ENCODE peak calls at places on chromosomes 6 and 20, in six cellular contexts. One of them, this sample, is unnamed.

GRCh38 chr6:42163941-42164340 is 9.2 kb upstream of the GUCA1A start:
- DNase-seq in GM12865: no peak
- DNase-seq in dorsolateral prefrontal cortex: no peak
- DNase-seq in effector memory CD4-positive, alpha-beta T cell: no peak
- DNase-seq in fibroblast of villous mesenchyme: peak; percentile 34
- DNase-seq in MM.1S: no peak
- DNase-seq in this sample: no peak

GRCh38 chr6:11711644-11711993 is 67.0 kb downstream of the ADTRP start:
- DNase-seq in GM12865: peak; percentile 82
- DNase-seq in dorsolateral prefrontal cortex: no peak
- DNase-seq in effector memory CD4-positive, alpha-beta T cell: no peak
- DNase-seq in fibroblast of villous mesenchyme: no peak
- DNase-seq in MM.1S: no peak
- DNase-seq in this sample: no peak

GRCh38 chr20:6559791-6560190 is 207.7 kb upstream of the BMP2 start:
- DNase-seq in GM12865: no peak
- DNase-seq in dorsolateral prefrontal cortex: no peak
- DNase-seq in effector memory CD4-positive, alpha-beta T cell: no peak
- DNase-seq in fibroblast of villous mesenchyme: peak; percentile 50
- DNase-seq in MM.1S: no peak
- DNase-seq in this sample: no peak

GRCh38 chr6:2853766-2854393 is 12.2 kb upstream of the SERPINB1 start:
- DNase-seq in GM12865: peak; percentile 84
- DNase-seq in dorsolateral prefrontal cortex: no peak
- DNase-seq in effector memory CD4-positive, alpha-beta T cell: peak; percentile 54
- DNase-seq in fibroblast of villous mesenchyme: peak; percentile 78
- DNase-seq in MM.1S: no peak
- DNase-seq in this sample: no peak

GRCh38 chr6:111759836-111760785 is 113.1 kb downstream of the FYN start:
- DNase-seq in GM12865: no peak
- DNase-seq in dorsolateral prefrontal cortex: no peak
- DNase-seq in effector memory CD4-positive, alpha-beta T cell: peak; percentile 47
- DNase-seq in fibroblast of villous mesenchyme: peak; percentile 92
- DNase-seq in MM.1S: no peak
- DNase-seq in this sample: no peak

GRCh38 chr6:31083742-31084354 is 28.5 kb downstream of the C6orf15 start:
- DNase-seq in GM12865: peak; percentile 75
- DNase-seq in dorsolateral prefrontal cortex: no peak
- DNase-seq in effector memory CD4-positive, alpha-beta T cell: peak; percentile 10
- DNase-seq in fibroblast of villous mesenchyme: peak; percentile 87
- DNase-seq in MM.1S: no peak
- DNase-seq in this sample: no peak

GRCh38 chr20:1467082-1467354 is 369 bp upstream of the NSFL1C start:
- DNase-seq in GM12865: no peak
- DNase-seq in dorsolateral prefrontal cortex: no peak
- DNase-seq in effector memory CD4-positive, alpha-beta T cell: no peak
- DNase-seq in fibroblast of villous mesenchyme: no peak
- DNase-seq in MM.1S: no peak
- DNase-seq in this sample: no peak

GRCh38 chr20:50189681-50190250 is 864 bp upstream of the CEBPB start:
- DNase-seq in GM12865: no peak
- DNase-seq in dorsolateral prefrontal cortex: no peak
- DNase-seq in effector memory CD4-positive, alpha-beta T cell: peak; percentile 22
- DNase-seq in fibroblast of villous mesenchyme: no peak
- DNase-seq in MM.1S: peak; percentile 55
- DNase-seq in this sample: no peak

GRCh38 chr6:11944111-11944510 is 68.0 kb upstream of the HIVEP1 start:
- DNase-seq in GM12865: no peak
- DNase-seq in dorsolateral prefrontal cortex: no peak
- DNase-seq in effector memory CD4-positive, alpha-beta T cell: no peak
- DNase-seq in fibroblast of villous mesenchyme: no peak
- DNase-seq in MM.1S: no peak
- DNase-seq in this sample: no peak

GRCh38 chr6:72554203-72554564 is 67.7 kb upstream of the KCNQ5 start:
- DNase-seq in GM12865: no peak
- DNase-seq in dorsolateral prefrontal cortex: no peak
- DNase-seq in effector memory CD4-positive, alpha-beta T cell: no peak
- DNase-seq in fibroblast of villous mesenchyme: no peak
- DNase-seq in MM.1S: no peak
- DNase-seq in this sample: no peak

GRCh38 chr20:53859684-53860083 is 210.7 kb downstream of the BCAS1 start:
- DNase-seq in GM12865: no peak
- DNase-seq in dorsolateral prefrontal cortex: no peak
- DNase-seq in effector memory CD4-positive, alpha-beta T cell: no peak
- DNase-seq in fibroblast of villous mesenchyme: no peak
- DNase-seq in MM.1S: no peak
- DNase-seq in this sample: no peak

GRCh38 chr6:169618526-169619490 is 83.0 kb downstream of the WDR27 start:
- DNase-seq in GM12865: no peak
- DNase-seq in dorsolateral prefrontal cortex: no peak
- DNase-seq in effector memory CD4-positive, alpha-beta T cell: no peak
- DNase-seq in fibroblast of villous mesenchyme: peak; percentile 90
- DNase-seq in MM.1S: no peak
- DNase-seq in this sample: no peak

GRCh38 chr6:9921366-9921765 is 493.5 kb downstream of the TFAP2A start:
- DNase-seq in GM12865: no peak
- DNase-seq in dorsolateral prefrontal cortex: no peak
- DNase-seq in effector memory CD4-positive, alpha-beta T cell: no peak
- DNase-seq in fibroblast of villous mesenchyme: no peak
- DNase-seq in MM.1S: no peak
- DNase-seq in this sample: no peak

GRCh38 chr6:53441761-53442160 is 93.0 kb upstream of the ELOVL5 start:
- DNase-seq in GM12865: no peak
- DNase-seq in dorsolateral prefrontal cortex: no peak
- DNase-seq in effector memory CD4-positive, alpha-beta T cell: no peak
- DNase-seq in fibroblast of villous mesenchyme: no peak
- DNase-seq in MM.1S: no peak
- DNase-seq in this sample: no peak

GRCh38 chr6:27810768-27811298 is 101.4 kb downstream of the OR2B2 start:
- DNase-seq in GM12865: peak; percentile 75
- DNase-seq in dorsolateral prefrontal cortex: no peak
- DNase-seq in effector memory CD4-positive, alpha-beta T cell: no peak
- DNase-seq in fibroblast of villous mesenchyme: no peak
- DNase-seq in MM.1S: peak; percentile 69
- DNase-seq in this sample: no peak

GRCh38 chr6:28634758-28635546 is 109.3 kb downstream of the GPX5 start:
- DNase-seq in GM12865: no peak
- DNase-seq in dorsolateral prefrontal cortex: peak; percentile 77
- DNase-seq in effector memory CD4-positive, alpha-beta T cell: no peak
- DNase-seq in fibroblast of villous mesenchyme: no peak
- DNase-seq in MM.1S: no peak
- DNase-seq in this sample: peak; percentile 69

This sample was measured in head of caudate nucleus.